ENCODE peak calls at places on chromosomes 7 and 10, in five cellular contexts. M is AG04450, F is retinal pigment epithelial cell, K is A549, R is OCI-LY7. E is an unnamed sample.

GRCh38 chr7:91567111-91568012 is 303.1 kb downstream of the FZD1 start:
- DNase-seq in M (no peak), F (no peak), K (no peak), R (no peak), E (no peak)

GRCh38 chr10:36771725-36772124 is 353.7 kb upstream of the ANKRD30A start:
- DNase-seq in M (no peak), F (no peak), K (no peak), R (no peak), E (no peak)

GRCh38 chr7:157701395-157701794 is 364.6 kb downstream of the DNAJB6 start:
- DNase-seq in M (no peak), F (no peak), K (no peak), R (no peak), E (no peak)

GRCh38 chr10:88230251-88230650 is 352.9 kb downstream of the RNLS start:
- DNase-seq in M (no peak), F (no peak), K (no peak), R (no peak), E (no peak)

GRCh38 chr7:87982163-87982562 is 48.1 kb downstream of the ADAM22 start:
- DNase-seq in M (no peak), F (no peak), K (no peak), R (no peak), E (no peak)

GRCh38 chr10:90571876-90572275 is 286.0 kb downstream of the HTR7 start:
- DNase-seq in M (no peak), F (no peak), K (no peak), R (no peak), E (no peak)

GRCh38 chr7:44132039-44132438 is 8.7 kb upstream of the POLD2 start:
- DNase-seq in M (no peak), F (no peak), K (no peak), R (no peak), E (no peak)

GRCh38 chr7:81776972-81777371 is 7.1 kb upstream of the HGF start:
- DNase-seq in M (no peak), F (no peak), K (no peak), R (no peak), E (no peak)

GRCh38 chr7:43522406-43523156 is 60.3 kb upstream of the STK17A start:
- DNase-seq in M (no peak), F (no peak), K (no peak), R (no peak), E (no peak)

GRCh38 chr10:126016884-126017283 is 120.5 kb downstream of the FANK1 start:
- DNase-seq in M (no peak), F (no peak), K (no peak), R (no peak), E (no peak)

GRCh38 chr10:96281444-96282029 is 10.2 kb upstream of the BLNK start:
- DNase-seq in M (no peak), F (no peak), K (no peak), R (no peak), E (no peak)

GRCh38 chr7:90111-91063 is 102.0 kb upstream of the FAM20C start:
- DNase-seq in M (no peak), F (peak; percentile 39), K (no peak), R (no peak), E (peak; percentile 87)

GRCh38 chr10:75295901-75296441 is 60.2 kb upstream of the COMTD1 start:
- DNase-seq in M (no peak), F (no peak), K (no peak), R (no peak), E (no peak)
- H3K4me3 ChIP-seq in M (no peak overlapping the region), F (no peak overlapping the region), K (no peak overlapping the region), R (no peak overlapping the region), E (no peak overlapping the region)

GRCh38 chr7:52261052-52261451 is 774.4 kb upstream of the POM121L12 start:
- DNase-seq in M (no peak), F (no peak), K (no peak), R (no peak), E (no peak)

GRCh38 chr7:52257890-52258289 is 777.5 kb upstream of the POM121L12 start:
- DNase-seq in M (no peak), F (no peak), K (no peak), R (no peak), E (no peak)

GRCh38 chr7:52254396-52255025 is 780.9 kb upstream of the POM121L12 start:
- DNase-seq in M (no peak), F (no peak), K (no peak), R (no peak), E (no peak)

DNA sequence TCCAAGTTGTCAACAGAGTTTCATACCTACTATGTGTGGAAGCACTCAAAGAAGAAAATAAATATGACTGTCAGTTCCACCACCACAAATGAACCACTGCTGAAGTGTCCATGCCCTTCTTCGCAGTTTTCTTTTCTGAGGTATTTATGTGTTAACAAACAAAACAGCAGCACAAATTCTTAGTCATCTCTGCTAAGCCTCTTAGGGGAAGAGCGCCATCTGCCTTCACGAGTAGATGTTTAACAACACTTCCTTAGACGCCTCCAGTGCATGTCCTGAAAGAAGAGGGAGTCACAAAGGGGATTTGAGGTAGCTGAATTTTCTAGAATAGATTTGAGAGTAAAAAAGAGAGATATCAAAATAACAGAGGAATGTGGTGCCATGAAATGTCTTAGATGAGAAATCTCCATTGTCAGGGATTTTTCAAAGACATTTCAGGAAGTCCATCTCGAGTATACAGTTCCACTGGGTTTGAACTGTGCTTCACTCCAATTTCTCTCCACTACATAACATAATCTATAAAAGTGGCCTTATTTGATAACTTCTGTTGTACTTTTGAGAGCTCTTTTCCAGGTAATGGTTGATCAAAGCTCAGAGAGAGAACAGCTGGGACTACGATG is 775.3 kb upstream of the POM121L12 start:
- DNase-seq in M (no peak), F (no peak), K (no peak), R (no peak), E (no peak)
- TF ChIP-seq CTCF in M (no peak), F (no peak), K (no peak), R (peak; percentile 33), E (no peak)

GRCh38 chr10:124086097-124086710 is 7.2 kb downstream of the CHST15 start:
- DNase-seq in M (no peak), F (no peak), K (no peak), R (no peak), E (no peak)
- H3K4me3 ChIP-seq in M (no peak overlapping the region), F (no peak overlapping the region), K (no peak overlapping the region), R (no peak overlapping the region), E (no peak overlapping the region)

GRCh38 chr7:78764571-78764970 is 688.9 kb downstream of the MAGI2 start:
- DNase-seq in M (no peak), F (no peak), K (no peak), R (no peak), E (no peak)

GRCh38 chr7:78765985-78766729 is 687.3 kb downstream of the MAGI2 start:
- DNase-seq in M (no peak), F (no peak), K (no peak), R (no peak), E (no peak)

GRCh38 chr7:78770422-78771410 is 682.8 kb downstream of the MAGI2 start:
- DNase-seq in M (peak; percentile 37), F (no peak), K (no peak), R (no peak), E (peak; percentile 20)

GRCh38 chr7:78768859-78769258 is 684.6 kb downstream of the MAGI2 start:
- DNase-seq in M (no peak), F (no peak), K (no peak), R (no peak), E (no peak)

GRCh38 chr7:78769551-78770101 is 683.8 kb downstream of the MAGI2 start:
- DNase-seq in M (no peak), F (no peak), K (no peak), R (peak; percentile 5), E (no peak)
- TF ChIP-seq CTCF in M (no peak), F (no peak), K (no peak), R (no peak), E (no peak)

E was measured in foreskin fibroblast.